ENCODE peak calls at places on chromosomes 7 and 10, in six cellular contexts. One of them, this sample, is unnamed.
A peak's percentile ranks its signal among the peaks of the same experiment; 100 is the strongest.

GRCh38 chr7:143380646-143381426 is at the start of gene ZYX:
- DNase-seq in pancreas: peak; percentile 95
- DNase-seq in tibial artery: peak; percentile 97
- DNase-seq in HCT116: peak; percentile 64
- DNase-seq in Peyer's patch: peak; percentile 97
- DNase-seq in transverse colon: peak; percentile 97
- DNase-seq in this sample: peak; percentile 93

GRCh38 chr7:11297226-11297625 is 323.6 kb downstream of the PHF14 start:
- DNase-seq in pancreas: no peak
- DNase-seq in tibial artery: no peak
- DNase-seq in HCT116: no peak
- DNase-seq in Peyer's patch: no peak
- DNase-seq in transverse colon: no peak
- DNase-seq in this sample: no peak

GRCh38 chr7:51732066-51732465 is 415.5 kb upstream of the COBL start:
- DNase-seq in pancreas: no peak
- DNase-seq in tibial artery: no peak
- DNase-seq in HCT116: no peak
- DNase-seq in Peyer's patch: no peak
- DNase-seq in transverse colon: no peak
- DNase-seq in this sample: no peak

GRCh38 chr10:10164845-10165244 is 852.8 kb upstream of the CELF2 start:
- DNase-seq in pancreas: no peak
- DNase-seq in tibial artery: no peak
- DNase-seq in HCT116: no peak
- DNase-seq in Peyer's patch: no peak
- DNase-seq in transverse colon: no peak
- DNase-seq in this sample: no peak

GRCh38 chr10:129898701-129899563 is 65.1 kb downstream of the EBF3 start:
- DNase-seq in pancreas: no peak
- DNase-seq in tibial artery: no peak
- DNase-seq in HCT116: no peak
- DNase-seq in Peyer's patch: no peak
- DNase-seq in transverse colon: no peak
- DNase-seq in this sample: no peak

GRCh38 chr7:103592187-103592586 is 146.2 kb upstream of the SLC26A5 start:
- DNase-seq in pancreas: no peak
- DNase-seq in tibial artery: no peak
- DNase-seq in HCT116: no peak
- DNase-seq in Peyer's patch: no peak
- DNase-seq in transverse colon: no peak
- DNase-seq in this sample: no peak

GRCh38 chr7:43758861-43759683 is 592 bp downstream of the BLVRA start:
- DNase-seq in pancreas: peak; percentile 72
- DNase-seq in tibial artery: peak; percentile 35
- DNase-seq in HCT116: no peak
- DNase-seq in Peyer's patch: peak; percentile 65
- DNase-seq in transverse colon: peak; percentile 32
- DNase-seq in this sample: peak; percentile 31

GRCh38 chr7:103640031-103640779 is 194.2 kb upstream of the SLC26A5 start:
- DNase-seq in pancreas: no peak
- DNase-seq in tibial artery: no peak
- DNase-seq in HCT116: no peak
- DNase-seq in Peyer's patch: no peak
- DNase-seq in transverse colon: no peak
- DNase-seq in this sample: no peak

GRCh38 chr10:110044681-110045080 is 36.9 kb downstream of the ADD3 start:
- DNase-seq in pancreas: no peak
- DNase-seq in tibial artery: no peak
- DNase-seq in HCT116: no peak
- DNase-seq in Peyer's patch: no peak
- DNase-seq in transverse colon: no peak
- DNase-seq in this sample: no peak

GRCh38 chr10:89427629-89428028 is 13.3 kb downstream of the IFIT5 start:
- DNase-seq in pancreas: no peak
- DNase-seq in tibial artery: no peak
- DNase-seq in HCT116: no peak
- DNase-seq in Peyer's patch: no peak
- DNase-seq in transverse colon: no peak
- DNase-seq in this sample: no peak

GRCh38 chr7:132643302-132643701 is 67.0 kb upstream of the PLXNA4 start:
- DNase-seq in pancreas: no peak
- DNase-seq in tibial artery: no peak
- DNase-seq in HCT116: no peak
- DNase-seq in Peyer's patch: no peak
- DNase-seq in transverse colon: no peak
- DNase-seq in this sample: no peak

GRCh38 chr10:117723343-117723742 is 180.8 kb downstream of the EMX2 start:
- DNase-seq in pancreas: no peak
- DNase-seq in tibial artery: no peak
- DNase-seq in HCT116: no peak
- DNase-seq in Peyer's patch: no peak
- DNase-seq in transverse colon: no peak
- DNase-seq in this sample: no peak

GRCh38 chr7:80145780-80146422 is 11.3 kb downstream of the GNAI1 start:
- DNase-seq in pancreas: no peak
- DNase-seq in tibial artery: no peak
- DNase-seq in HCT116: no peak
- DNase-seq in Peyer's patch: no peak
- DNase-seq in transverse colon: no peak
- DNase-seq in this sample: no peak

GRCh38 chr7:116671681-116672595 is at the start of gene MET:
- DNase-seq in pancreas: peak; percentile 91
- DNase-seq in tibial artery: peak; percentile 70
- DNase-seq in HCT116: peak; percentile 84
- DNase-seq in Peyer's patch: peak; percentile 90
- DNase-seq in transverse colon: peak; percentile 86
- DNase-seq in this sample: peak; percentile 84

GRCh38 chr7:16587785-16588184 is 57.8 kb downstream of the ANKMY2 start:
- DNase-seq in pancreas: no peak
- DNase-seq in tibial artery: no peak
- DNase-seq in HCT116: no peak
- DNase-seq in Peyer's patch: no peak
- DNase-seq in transverse colon: no peak
- DNase-seq in this sample: peak; percentile 64

GRCh38 chr7:130398751-130399150 is 18.5 kb downstream of the CPA1 start:
- DNase-seq in pancreas: no peak
- DNase-seq in tibial artery: no peak
- DNase-seq in HCT116: no peak
- DNase-seq in Peyer's patch: no peak
- DNase-seq in transverse colon: no peak
- DNase-seq in this sample: no peak

GRCh38 chr7:128189231-128189930 is 51.7 kb upstream of the LEP start:
- DNase-seq in pancreas: no peak
- DNase-seq in tibial artery: peak; percentile 13
- DNase-seq in HCT116: no peak
- DNase-seq in Peyer's patch: no peak
- DNase-seq in transverse colon: no peak
- DNase-seq in this sample: no peak

GRCh38 chr7:114789161-114789560 is 132.7 kb upstream of the MDFIC start:
- DNase-seq in pancreas: no peak
- DNase-seq in tibial artery: no peak
- DNase-seq in HCT116: no peak
- DNase-seq in Peyer's patch: no peak
- DNase-seq in transverse colon: no peak
- DNase-seq in this sample: no peak

GRCh38 chr10:43404675-43405221 is 4.2 kb downstream of the HNRNPF start:
- DNase-seq in pancreas: no peak
- DNase-seq in tibial artery: no peak
- DNase-seq in HCT116: no peak
- DNase-seq in Peyer's patch: no peak
- DNase-seq in transverse colon: no peak
- DNase-seq in this sample: no peak

GRCh38 chr10:43402880-43403452 is 6.0 kb downstream of the HNRNPF start:
- DNase-seq in pancreas: no peak
- DNase-seq in tibial artery: no peak
- DNase-seq in HCT116: no peak
- DNase-seq in Peyer's patch: no peak
- DNase-seq in transverse colon: peak; percentile 51
- DNase-seq in this sample: no peak

GRCh38 chr10:43402176-43402575 is 6.8 kb downstream of the HNRNPF start:
- DNase-seq in pancreas: no peak
- DNase-seq in tibial artery: no peak
- DNase-seq in HCT116: no peak
- DNase-seq in Peyer's patch: no peak
- DNase-seq in transverse colon: no peak
- DNase-seq in this sample: no peak

GRCh38 chr10:43401627-43402026 is 7.4 kb downstream of the HNRNPF start:
- DNase-seq in pancreas: no peak
- DNase-seq in tibial artery: no peak
- DNase-seq in HCT116: no peak
- DNase-seq in Peyer's patch: no peak
- DNase-seq in transverse colon: no peak
- DNase-seq in this sample: no peak

GRCh38 chr10:43403911-43404674 is 4.9 kb downstream of the HNRNPF start:
- DNase-seq in pancreas: no peak
- DNase-seq in tibial artery: no peak
- DNase-seq in HCT116: no peak
- DNase-seq in Peyer's patch: no peak
- DNase-seq in transverse colon: no peak
- DNase-seq in this sample: no peak
- H3K4me1 ChIP-seq in pancreas: peaks cover 48% of the 10 kb centered on the region
- H3K4me1 ChIP-seq in tibial artery: peaks cover 70% of the 10 kb centered on the region
- H3K4me1 ChIP-seq in HCT116: peaks cover 67% of the 10 kb centered on the region
- H3K4me1 ChIP-seq in Peyer's patch: peaks cover 49% of the 10 kb centered on the region
- H3K4me1 ChIP-seq in transverse colon: peaks cover 76% of the 10 kb centered on the region
- H3K4me1 ChIP-seq in this sample: peaks cover 67% of the 10 kb centered on the region

GRCh38 chr7:113122657-113123252 is 4.4 kb upstream of the SMIM30 start:
- DNase-seq in pancreas: no peak
- DNase-seq in tibial artery: no peak
- DNase-seq in HCT116: no peak
- DNase-seq in Peyer's patch: no peak
- DNase-seq in transverse colon: no peak
- DNase-seq in this sample: no peak
- TF ChIP-seq CTCF in pancreas: no peak
- TF ChIP-seq CTCF in tibial artery: no peak
- TF ChIP-seq CTCF in HCT116: no peak
- TF ChIP-seq CTCF in Peyer's patch: no peak
- TF ChIP-seq CTCF in transverse colon: no peak
- TF ChIP-seq CTCF in this sample: no peak

GRCh38 chr10:95440756-95441546 is 120.2 kb downstream of the SORBS1 start:
- DNase-seq in pancreas: no peak
- DNase-seq in tibial artery: no peak
- DNase-seq in HCT116: no peak
- DNase-seq in Peyer's patch: no peak
- DNase-seq in transverse colon: no peak
- DNase-seq in this sample: no peak
- H3K27ac ChIP-seq in pancreas: no peak overlapping the region
- H3K27ac ChIP-seq in tibial artery: peak overlapping the region; percentile 91
- H3K27ac ChIP-seq in HCT116: no peak overlapping the region
- H3K27ac ChIP-seq in Peyer's patch: no peak overlapping the region
- H3K27ac ChIP-seq in transverse colon: peak overlapping the region; percentile 89
- H3K27ac ChIP-seq in this sample: no peak overlapping the region

DNA sequence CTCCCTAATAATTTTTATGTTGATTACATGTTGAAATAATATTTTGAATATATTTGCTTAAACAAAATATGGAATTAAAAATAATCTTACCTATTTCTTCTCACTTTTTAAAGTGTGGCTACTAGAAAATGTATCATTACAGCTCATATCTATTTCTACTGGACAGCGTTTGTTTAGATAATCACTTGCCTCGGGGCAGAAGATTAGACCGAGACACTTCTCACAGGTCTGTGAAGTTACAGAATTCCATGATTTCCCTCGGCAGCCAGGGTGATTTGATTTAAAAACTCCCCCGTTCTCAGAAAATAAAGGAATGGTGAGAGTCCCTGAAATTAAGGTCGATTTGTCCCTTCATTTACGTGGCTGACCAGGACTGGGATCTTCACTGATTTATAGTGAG is 162.5 kb downstream of the DGKI start:
- DNase-seq in pancreas: no peak
- DNase-seq in tibial artery: no peak
- DNase-seq in HCT116: no peak
- DNase-seq in Peyer's patch: no peak
- DNase-seq in transverse colon: no peak
- DNase-seq in this sample: no peak
- H3K4me1 ChIP-seq in pancreas: no peaks in the 10 kb centered on the region
- H3K4me1 ChIP-seq in tibial artery: peaks cover 4% of the 10 kb centered on the region
- H3K4me1 ChIP-seq in HCT116: no peaks in the 10 kb centered on the region
- H3K4me1 ChIP-seq in Peyer's patch: no peaks in the 10 kb centered on the region
- H3K4me1 ChIP-seq in transverse colon: no peaks in the 10 kb centered on the region
- H3K4me1 ChIP-seq in this sample: no peaks in the 10 kb centered on the region

DNA sequence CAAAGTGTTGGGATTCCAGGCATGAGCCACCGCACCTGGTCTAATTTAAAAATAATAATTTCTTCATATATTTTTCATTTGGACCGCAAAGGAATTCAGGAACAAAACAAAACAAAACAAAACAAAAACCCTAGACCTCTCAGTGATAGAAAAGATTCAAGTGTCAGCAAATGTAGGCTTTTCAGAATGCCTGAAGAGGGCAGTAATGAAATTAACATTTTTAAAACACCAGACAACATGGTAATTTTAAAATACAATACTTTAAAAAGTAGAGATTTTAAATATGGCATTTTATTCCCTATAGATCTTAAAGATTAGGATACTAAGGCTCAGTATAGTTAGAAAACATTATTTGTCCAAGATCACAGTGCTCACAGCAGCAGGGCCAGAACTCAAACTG is 36.6 kb downstream of the DNMBP start:
- DNase-seq in pancreas: no peak
- DNase-seq in tibial artery: no peak
- DNase-seq in HCT116: no peak
- DNase-seq in Peyer's patch: no peak
- DNase-seq in transverse colon: no peak
- DNase-seq in this sample: no peak
- TF ChIP-seq CTCF in pancreas: no peak
- TF ChIP-seq CTCF in tibial artery: no peak
- TF ChIP-seq CTCF in HCT116: peak; percentile 35
- TF ChIP-seq CTCF in Peyer's patch: peak; percentile 30
- TF ChIP-seq CTCF in transverse colon: peak; percentile 8
- TF ChIP-seq CTCF in this sample: no peak

DNA sequence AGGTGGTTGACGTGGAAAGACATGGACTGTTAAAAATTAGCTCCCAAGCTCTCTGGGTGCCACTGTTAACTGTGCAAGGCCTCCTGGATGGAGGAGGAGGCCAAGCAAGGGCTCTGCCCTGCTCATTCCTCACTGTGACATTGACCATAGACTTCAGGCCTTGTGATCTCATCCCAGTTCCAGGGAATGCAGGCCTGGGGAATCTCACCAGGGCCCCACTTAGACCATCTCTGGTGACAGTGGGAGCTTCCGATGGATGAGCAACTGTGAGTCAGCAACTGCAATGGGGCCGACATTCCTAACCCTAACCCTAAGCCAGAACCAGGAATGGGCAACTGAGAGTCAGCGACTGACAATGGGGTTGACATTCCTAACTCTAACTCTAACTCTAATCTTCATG is 50.4 kb upstream of the MSMB start:
- DNase-seq in pancreas: no peak
- DNase-seq in tibial artery: no peak
- DNase-seq in HCT116: no peak
- DNase-seq in Peyer's patch: no peak
- DNase-seq in transverse colon: no peak
- DNase-seq in this sample: no peak
- H3K27ac ChIP-seq in pancreas: no peak overlapping the region
- H3K27ac ChIP-seq in tibial artery: no peak overlapping the region
- H3K27ac ChIP-seq in HCT116: no peak overlapping the region
- H3K27ac ChIP-seq in Peyer's patch: no peak overlapping the region
- H3K27ac ChIP-seq in transverse colon: no peak overlapping the region
- H3K27ac ChIP-seq in this sample: no peak overlapping the region

This sample was measured in stomach.